ENCODE peak calls at places on chromosome 13, in six cellular contexts. N is AG04450, X is PC-3, C is Peyer's patch, Z is neural progenitor cell, K is astrocyte of the cerebellum. W is an unnamed sample.

GRCh38 chr13:37621811-37622361 is 23.3 kb upstream of the POSTN start:
- DNase-seq in Z (no peak), C (no peak), N (peak), X (no peak), K (peak), W (no peak)

GRCh38 chr13:73945871-73946270 is 188.3 kb downstream of the KLF12 start:
- DNase-seq in Z (peak), C (no peak), K (no peak), N (no peak), X (no peak), W (no peak)

GRCh38 chr13:41004875-41005693 is 14.0 kb downstream of the ELF1 start:
- DNase-seq in N (no peak), X (peak), K (no peak), C (no peak), Z (no peak), W (no peak)

GRCh38 chr13:44003481-44003880 is 123.8 kb downstream of the LACC1 start:
- DNase-seq in X (no peak), K (no peak), Z (no peak), C (no peak), N (no peak), W (no peak)

GRCh38 chr13:111937763-111938375 is 129.1 kb upstream of the SOX1 start:
- DNase-seq in K (no peak), X (no peak), N (no peak), Z (no peak), C (peak), W (no peak)

GRCh38 chr13:39483326-39483725 is 119.7 kb downstream of the LHFPL6 start:
- DNase-seq in X (no peak), N (no peak), K (no peak), Z (no peak), C (no peak), W (no peak)

GRCh38 chr13:72726721-72727416 is 560 bp downstream of the MZT1 start:
- DNase-seq in C (peak), K (no peak), X (peak), Z (peak), N (no peak), W (no peak)

GRCh38 chr13:110006304-110006703 is 219.9 kb upstream of the IRS2 start:
- DNase-seq in K (peak), C (no peak), X (peak), Z (no peak), N (no peak), W (no peak)

GRCh38 chr13:92716749-92717148 is 509.9 kb upstream of the GPC6 start:
- DNase-seq in K (peak), N (no peak), Z (no peak), C (no peak), X (peak), W (no peak)

DNA sequence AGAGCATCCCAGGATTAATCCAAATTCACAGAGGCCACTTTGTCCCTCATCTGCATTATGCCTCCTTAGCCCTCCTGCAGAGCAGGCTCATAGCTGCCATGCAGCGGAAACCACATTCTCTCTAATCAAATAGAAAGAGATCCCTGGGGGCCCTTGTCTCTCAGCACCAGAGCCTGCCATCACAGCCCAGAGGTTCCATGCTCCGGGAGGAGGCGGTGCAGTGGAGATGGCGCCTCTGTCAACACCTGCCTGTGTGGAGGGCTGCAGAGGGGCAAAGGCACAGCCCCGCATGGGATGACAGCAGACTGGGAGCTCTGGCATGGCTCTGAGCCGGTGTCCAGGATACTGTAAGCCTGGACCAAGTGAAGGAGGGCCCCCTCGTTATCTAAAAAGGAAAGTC is 111.3 kb downstream of the SLC7A1 start:
- DNase-seq in C (no peak), Z (peak), N (no peak), K (no peak), X (no peak), W (no peak)
- TF ChIP-seq CTCF in C (no peak), Z (no peak), N (no peak), K (no peak), X (no peak), W (no peak)

GRCh38 chr13:98482476-98483444 is 94.1 kb downstream of the STK24 start:
- DNase-seq in K (peak), X (no peak), Z (peak), N (no peak), C (peak), W (no peak)
- TF ChIP-seq CTCF in K (peak), X (peak), Z (peak), N (peak), C (no peak), W (no peak)

DNA sequence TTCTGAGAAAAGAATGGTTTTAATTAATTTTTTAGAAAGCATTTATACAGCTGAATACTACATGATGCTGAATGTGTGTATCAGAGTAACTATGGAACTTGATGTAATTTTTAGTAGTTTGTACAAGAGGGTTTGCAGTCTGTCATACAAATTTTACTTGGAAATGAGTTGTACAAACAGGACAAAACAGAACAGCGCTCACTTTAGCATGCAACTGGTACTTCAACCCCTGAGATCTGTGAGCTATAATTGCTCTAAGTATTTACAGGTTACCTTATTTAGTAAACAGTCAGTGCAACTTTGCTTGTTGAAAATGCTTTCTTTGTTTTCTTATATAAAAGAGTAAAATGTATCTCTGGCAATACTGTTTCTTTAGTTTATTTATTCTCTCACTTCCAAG is 719 bp downstream of the TNFRSF19 start:
- DNase-seq in K (no peak), C (no peak), Z (no peak), N (no peak), X (peak), W (no peak)
- TF ChIP-seq CTCF in K (peak), C (no peak), Z (peak), N (peak), X (peak), W (no peak)

GRCh38 chr13:94195715-94196114 is 283.8 kb downstream of the DCT start:
- DNase-seq in N (peak), Z (no peak), X (peak), K (peak), C (no peak), W (no peak)

GRCh38 chr13:94196426-94196825 is 283.1 kb downstream of the DCT start:
- DNase-seq in Z (no peak), N (no peak), C (no peak), K (no peak), X (no peak), W (no peak)

GRCh38 chr13:94188173-94188869 is 291.2 kb downstream of the DCT start:
- DNase-seq in N (no peak), C (no peak), K (no peak), X (no peak), Z (no peak), W (no peak)

GRCh38 chr13:94192576-94192975 is 286.9 kb downstream of the DCT start:
- DNase-seq in K (no peak), Z (peak), X (peak), C (no peak), N (no peak), W (no peak)
- TF ChIP-seq CTCF in K (peak), Z (peak), X (peak), C (peak), N (peak), W (no peak)

DNA sequence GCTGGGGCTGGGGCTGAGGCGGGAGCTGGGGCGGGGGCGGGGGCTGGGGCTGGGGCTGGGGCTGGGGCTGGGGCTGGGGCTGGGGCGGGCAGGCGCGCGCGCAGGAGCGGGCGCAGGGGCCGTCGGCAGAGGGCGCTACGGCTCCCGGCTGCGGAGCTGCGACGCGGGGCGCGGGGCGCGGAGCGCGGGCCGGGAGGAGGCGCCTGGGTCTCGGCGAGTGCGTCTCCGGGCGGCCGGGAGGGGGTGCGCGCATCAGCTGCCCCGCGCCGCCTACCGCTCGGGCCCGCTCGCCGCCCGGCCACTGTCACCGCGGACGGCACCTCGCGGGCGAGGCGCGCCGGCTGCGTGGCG is 416 bp upstream of the MTUS2 start:
- DNase-seq in Z (peak), C (peak), X (peak), N (no peak), K (no peak), W (no peak)
- TF ChIP-seq CTCF in Z (peak), C (peak), X (no peak), N (no peak), K (no peak), W (no peak)

GRCh38 chr13:53338760-53339159 is 310.1 kb downstream of the OLFM4 start:
- DNase-seq in C (no peak), Z (no peak), N (no peak), X (no peak), K (no peak), W (no peak)
- TF ChIP-seq CTCF in C (no peak), Z (no peak), N (no peak), X (no peak), K (no peak), W (no peak)

GRCh38 chr13:24606486-24607170 is 73.6 kb upstream of the ATP12A start:
- DNase-seq in X (no peak), Z (no peak), K (no peak), C (no peak), N (no peak), W (no peak)

GRCh38 chr13:24610956-24611355 is 69.3 kb upstream of the ATP12A start:
- DNase-seq in X (no peak), K (no peak), N (no peak), C (no peak), Z (no peak), W (no peak)

GRCh38 chr13:24605923-24606372 is 74.3 kb upstream of the ATP12A start:
- DNase-seq in X (peak), K (no peak), C (no peak), N (no peak), Z (peak), W (no peak)
- TF ChIP-seq CTCF in X (peak), K (no peak), C (peak), N (peak), Z (peak), W (peak)